ENCODE peak calls at places on chromosome 16, in ten cellular contexts. One of them, this sample, is unnamed. For H3K9me3, the result is how much of the 10 kb centered on the place peaks cover.

GRCh38 chr16:2178321-2179106 is 17.9 kb downstream of the CASKIN1 start:
- DNase-seq in cardiac muscle cell: peak
- DNase-seq in right lobe of liver: no peak
- DNase-seq in transverse colon: no peak
- DNase-seq in stomach: no peak
- DNase-seq in fibroblast of lung: peak
- DNase-seq in H9: peak
- DNase-seq in PC-3: no peak
- DNase-seq in CD8-positive, alpha-beta T cell: peak
- DNase-seq in ascending aorta: no peak
- DNase-seq in this sample: no peak

GRCh38 chr16:8854298-8854948 is 14.4 kb downstream of the CARHSP1 start:
- DNase-seq in cardiac muscle cell: no peak
- DNase-seq in right lobe of liver: no peak
- DNase-seq in transverse colon: peak
- DNase-seq in stomach: no peak
- DNase-seq in fibroblast of lung: no peak
- DNase-seq in H9: no peak
- DNase-seq in PC-3: no peak
- DNase-seq in CD8-positive, alpha-beta T cell: no peak
- DNase-seq in ascending aorta: no peak
- DNase-seq in this sample: no peak

GRCh38 chr16:54283735-54284318 is 2.8 kb downstream of the IRX3 start:
- DNase-seq in cardiac muscle cell: no peak
- DNase-seq in right lobe of liver: no peak
- DNase-seq in transverse colon: no peak
- DNase-seq in stomach: no peak
- DNase-seq in fibroblast of lung: no peak
- DNase-seq in H9: no peak
- DNase-seq in PC-3: no peak
- DNase-seq in CD8-positive, alpha-beta T cell: no peak
- DNase-seq in ascending aorta: peak
- DNase-seq in this sample: no peak

GRCh38 chr16:53055603-53056527 is 1.1 kb downstream of the CHD9 start:
- DNase-seq in cardiac muscle cell: peak
- DNase-seq in right lobe of liver: no peak
- DNase-seq in transverse colon: peak
- DNase-seq in stomach: no peak
- DNase-seq in fibroblast of lung: peak
- DNase-seq in H9: peak
- DNase-seq in PC-3: peak
- DNase-seq in CD8-positive, alpha-beta T cell: no peak
- DNase-seq in ascending aorta: no peak
- DNase-seq in this sample: no peak

GRCh38 chr16:11687606-11688519 is 19.6 kb downstream of the SNN start:
- DNase-seq in cardiac muscle cell: no peak
- DNase-seq in right lobe of liver: no peak
- DNase-seq in transverse colon: no peak
- DNase-seq in stomach: peak
- DNase-seq in fibroblast of lung: no peak
- DNase-seq in H9: no peak
- DNase-seq in PC-3: no peak
- DNase-seq in CD8-positive, alpha-beta T cell: no peak
- DNase-seq in ascending aorta: no peak
- DNase-seq in this sample: no peak

GRCh38 chr16:89549007-89549700 is 11.3 kb upstream of the RPL13 start:
- DNase-seq in cardiac muscle cell: no peak
- DNase-seq in right lobe of liver: no peak
- DNase-seq in transverse colon: no peak
- DNase-seq in stomach: no peak
- DNase-seq in fibroblast of lung: no peak
- DNase-seq in H9: no peak
- DNase-seq in PC-3: no peak
- DNase-seq in CD8-positive, alpha-beta T cell: no peak
- DNase-seq in ascending aorta: no peak
- DNase-seq in this sample: no peak

GRCh38 chr16:48300391-48300856 is 53.1 kb upstream of the ABCC11 start:
- DNase-seq in cardiac muscle cell: no peak
- DNase-seq in right lobe of liver: no peak
- DNase-seq in transverse colon: no peak
- DNase-seq in stomach: no peak
- DNase-seq in fibroblast of lung: peak
- DNase-seq in H9: no peak
- DNase-seq in PC-3: no peak
- DNase-seq in CD8-positive, alpha-beta T cell: no peak
- DNase-seq in ascending aorta: no peak
- DNase-seq in this sample: no peak

GRCh38 chr16:19242987-19243386 is 42.5 kb upstream of the CLEC19A start:
- DNase-seq in cardiac muscle cell: no peak
- DNase-seq in right lobe of liver: no peak
- DNase-seq in transverse colon: no peak
- DNase-seq in stomach: peak
- DNase-seq in fibroblast of lung: no peak
- DNase-seq in H9: no peak
- DNase-seq in PC-3: peak
- DNase-seq in CD8-positive, alpha-beta T cell: no peak
- DNase-seq in ascending aorta: no peak
- DNase-seq in this sample: no peak

GRCh38 chr16:54630284-54630967 is 300.2 kb upstream of the IRX5 start:
- DNase-seq in cardiac muscle cell: no peak
- DNase-seq in right lobe of liver: no peak
- DNase-seq in transverse colon: no peak
- DNase-seq in stomach: no peak
- DNase-seq in fibroblast of lung: peak
- DNase-seq in H9: no peak
- DNase-seq in PC-3: no peak
- DNase-seq in CD8-positive, alpha-beta T cell: no peak
- DNase-seq in ascending aorta: no peak
- DNase-seq in this sample: no peak

GRCh38 chr16:2196162-2196980 is at the start of gene CASKIN1:
- DNase-seq in cardiac muscle cell: peak
- DNase-seq in right lobe of liver: no peak
- DNase-seq in transverse colon: no peak
- DNase-seq in stomach: no peak
- DNase-seq in fibroblast of lung: no peak
- DNase-seq in H9: no peak
- DNase-seq in PC-3: peak
- DNase-seq in CD8-positive, alpha-beta T cell: no peak
- DNase-seq in ascending aorta: no peak
- DNase-seq in this sample: no peak

DNA sequence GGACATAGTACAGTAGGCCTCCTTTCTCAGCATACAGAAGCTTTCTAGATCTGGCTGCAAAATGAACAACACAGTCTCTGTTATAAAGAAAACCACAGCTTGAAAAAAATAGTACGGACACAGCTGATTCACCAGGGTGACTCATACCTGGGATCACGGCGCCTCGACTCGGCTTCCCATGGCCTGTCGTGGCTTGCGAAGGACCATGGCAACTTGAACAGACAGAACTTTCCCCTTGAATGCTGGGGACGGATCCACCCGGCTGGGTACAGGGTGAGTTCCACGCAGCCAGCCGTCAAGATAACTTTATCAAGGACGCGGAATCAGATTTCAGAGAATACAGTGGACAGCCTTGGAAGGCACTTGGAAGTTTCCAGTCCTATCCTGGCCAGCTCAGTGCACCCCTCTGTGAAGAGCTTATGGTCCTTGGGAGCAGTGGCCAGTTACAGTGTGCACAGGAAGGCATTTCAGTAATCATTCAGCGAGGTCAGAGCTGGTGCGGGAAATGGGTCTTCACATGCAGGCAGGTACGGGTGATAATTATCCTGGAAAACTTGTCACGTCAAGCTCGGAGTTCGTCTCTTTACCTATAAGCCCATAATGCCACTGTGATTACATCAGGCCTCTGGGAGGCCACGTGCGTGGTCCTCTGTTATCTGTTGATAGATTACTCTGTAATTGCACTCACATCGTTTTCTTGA is 57.9 kb upstream of the MAF start:
- DNase-seq in cardiac muscle cell: no peak
- DNase-seq in right lobe of liver: no peak
- DNase-seq in transverse colon: no peak
- DNase-seq in stomach: peak
- DNase-seq in fibroblast of lung: peak
- DNase-seq in H9: no peak
- DNase-seq in PC-3: peak
- DNase-seq in CD8-positive, alpha-beta T cell: no peak
- DNase-seq in ascending aorta: peak
- DNase-seq in this sample: no peak
- H3K9me3 ChIP-seq in cardiac muscle cell: under half
- H3K9me3 ChIP-seq in right lobe of liver: under half
- H3K9me3 ChIP-seq in transverse colon: under half
- H3K9me3 ChIP-seq in stomach: under half
- H3K9me3 ChIP-seq in fibroblast of lung: under half
- H3K9me3 ChIP-seq in H9: under half
- H3K9me3 ChIP-seq in PC-3: under half
- H3K9me3 ChIP-seq in CD8-positive, alpha-beta T cell: under half
- H3K9me3 ChIP-seq in ascending aorta: under half
- H3K9me3 ChIP-seq in this sample: under half

GRCh38 chr16:74025-74424 is 1.6 kb upstream of the RHBDF1 start:
- DNase-seq in cardiac muscle cell: no peak
- DNase-seq in right lobe of liver: no peak
- DNase-seq in transverse colon: no peak
- DNase-seq in stomach: no peak
- DNase-seq in fibroblast of lung: no peak
- DNase-seq in H9: no peak
- DNase-seq in PC-3: no peak
- DNase-seq in CD8-positive, alpha-beta T cell: no peak
- DNase-seq in ascending aorta: no peak
- DNase-seq in this sample: no peak

GRCh38 chr16:72561-73537 is at the start of gene RHBDF1:
- DNase-seq in cardiac muscle cell: peak
- DNase-seq in right lobe of liver: no peak
- DNase-seq in transverse colon: peak
- DNase-seq in stomach: peak
- DNase-seq in fibroblast of lung: peak
- DNase-seq in H9: peak
- DNase-seq in PC-3: peak
- DNase-seq in CD8-positive, alpha-beta T cell: no peak
- DNase-seq in ascending aorta: peak
- DNase-seq in this sample: no peak

GRCh38 chr16:69181-69580 is 3.2 kb downstream of the RHBDF1 start:
- DNase-seq in cardiac muscle cell: no peak
- DNase-seq in right lobe of liver: no peak
- DNase-seq in transverse colon: no peak
- DNase-seq in stomach: no peak
- DNase-seq in fibroblast of lung: no peak
- DNase-seq in H9: no peak
- DNase-seq in PC-3: no peak
- DNase-seq in CD8-positive, alpha-beta T cell: no peak
- DNase-seq in ascending aorta: no peak
- DNase-seq in this sample: peak

GRCh38 chr16:71210-71539 is 1.3 kb downstream of the RHBDF1 start:
- DNase-seq in cardiac muscle cell: no peak
- DNase-seq in right lobe of liver: no peak
- DNase-seq in transverse colon: no peak
- DNase-seq in stomach: no peak
- DNase-seq in fibroblast of lung: no peak
- DNase-seq in H9: no peak
- DNase-seq in PC-3: no peak
- DNase-seq in CD8-positive, alpha-beta T cell: no peak
- DNase-seq in ascending aorta: no peak
- DNase-seq in this sample: no peak

DNA sequence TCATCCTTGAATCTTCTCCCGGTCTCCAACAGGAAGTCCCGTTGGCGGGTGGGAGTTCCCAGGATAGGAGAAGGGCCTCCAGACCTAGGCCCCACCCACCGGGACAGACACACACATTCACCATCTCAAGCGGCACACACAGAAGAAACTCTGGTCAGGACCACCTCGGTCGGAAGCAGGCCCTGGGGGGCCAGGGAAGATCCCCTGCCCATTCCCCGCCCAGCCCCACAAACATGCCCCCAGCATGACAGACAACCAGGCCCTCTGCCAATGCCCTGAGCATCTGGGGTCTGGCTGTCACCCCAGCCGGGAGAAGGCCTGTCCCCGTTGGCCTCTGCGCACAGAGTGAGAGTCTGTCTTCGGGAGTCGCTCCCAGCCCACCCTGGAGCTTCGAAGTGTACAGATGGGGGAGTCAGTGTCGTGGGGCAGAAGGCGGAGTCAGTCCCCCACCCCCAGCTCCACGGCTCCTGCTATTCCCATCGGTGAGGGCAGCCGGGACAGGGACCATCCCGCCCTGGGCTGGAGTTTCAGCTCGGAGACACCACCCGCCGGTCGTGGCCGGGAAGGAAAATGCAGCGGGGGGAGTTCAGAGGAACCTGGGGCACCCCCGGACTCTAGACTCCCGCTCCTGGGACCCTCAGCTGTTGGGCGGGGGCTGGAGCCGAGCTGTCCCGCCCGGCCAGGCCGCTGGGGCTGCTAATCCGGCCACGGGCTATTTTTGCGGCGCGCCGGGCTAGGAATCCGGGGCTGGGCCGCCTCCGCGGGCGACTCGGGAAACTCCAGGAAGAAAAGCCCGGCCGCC is 690 bp downstream of the RHBDF1 start:
- DNase-seq in cardiac muscle cell: peak
- DNase-seq in right lobe of liver: no peak
- DNase-seq in transverse colon: peak
- DNase-seq in stomach: peak
- DNase-seq in fibroblast of lung: peak
- DNase-seq in H9: peak
- DNase-seq in PC-3: peak
- DNase-seq in CD8-positive, alpha-beta T cell: no peak
- DNase-seq in ascending aorta: peak
- DNase-seq in this sample: peak
- TF ChIP-seq CTCF in cardiac muscle cell: no peak
- TF ChIP-seq CTCF in right lobe of liver: no peak
- TF ChIP-seq CTCF in transverse colon: no peak
- TF ChIP-seq CTCF in stomach: no peak
- TF ChIP-seq CTCF in fibroblast of lung: no peak
- TF ChIP-seq CTCF in H9: no peak
- TF ChIP-seq CTCF in PC-3: no peak
- TF ChIP-seq CTCF in CD8-positive, alpha-beta T cell: no peak
- TF ChIP-seq CTCF in ascending aorta: peak
- TF ChIP-seq CTCF in this sample: no peak

GRCh38 chr16:57084257-57084770 is 8.1 kb upstream of the CPNE2 start:
- DNase-seq in cardiac muscle cell: peak
- DNase-seq in right lobe of liver: peak
- DNase-seq in transverse colon: peak
- DNase-seq in stomach: peak
- DNase-seq in fibroblast of lung: peak
- DNase-seq in H9: peak
- DNase-seq in PC-3: peak
- DNase-seq in CD8-positive, alpha-beta T cell: peak
- DNase-seq in ascending aorta: peak
- DNase-seq in this sample: peak
- H3K9me3 ChIP-seq in cardiac muscle cell: under half
- H3K9me3 ChIP-seq in right lobe of liver: under half
- H3K9me3 ChIP-seq in transverse colon: under half
- H3K9me3 ChIP-seq in stomach: under half
- H3K9me3 ChIP-seq in fibroblast of lung: under half
- H3K9me3 ChIP-seq in H9: under half
- H3K9me3 ChIP-seq in PC-3: under half
- H3K9me3 ChIP-seq in CD8-positive, alpha-beta T cell: under half
- H3K9me3 ChIP-seq in ascending aorta: under half
- H3K9me3 ChIP-seq in this sample: under half

DNA sequence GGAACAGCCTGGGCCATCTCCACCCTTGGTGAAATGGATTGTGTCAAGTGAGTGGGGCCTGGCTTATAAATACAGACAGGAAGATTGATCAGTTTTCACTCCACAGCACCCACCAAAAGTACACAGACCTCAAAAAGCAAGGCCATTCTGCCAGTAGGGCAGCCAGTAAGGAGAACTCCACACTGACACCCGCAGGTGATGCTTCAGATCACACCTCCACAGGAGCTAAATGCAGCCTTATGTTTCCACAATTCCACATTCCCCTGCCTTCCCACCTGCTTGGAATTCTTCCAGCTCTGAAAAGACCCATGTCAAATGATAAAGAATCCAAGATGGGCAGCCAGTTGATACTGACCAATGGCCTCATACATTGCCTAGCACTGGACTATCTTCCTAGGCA is 191.1 kb downstream of the ZFHX3 start:
- DNase-seq in cardiac muscle cell: no peak
- DNase-seq in right lobe of liver: no peak
- DNase-seq in transverse colon: no peak
- DNase-seq in stomach: no peak
- DNase-seq in fibroblast of lung: no peak
- DNase-seq in H9: peak
- DNase-seq in PC-3: peak
- DNase-seq in CD8-positive, alpha-beta T cell: no peak
- DNase-seq in ascending aorta: no peak
- DNase-seq in this sample: peak
- TF ChIP-seq CTCF in cardiac muscle cell: peak
- TF ChIP-seq CTCF in right lobe of liver: peak
- TF ChIP-seq CTCF in transverse colon: no peak
- TF ChIP-seq CTCF in stomach: no peak
- TF ChIP-seq CTCF in fibroblast of lung: no peak
- TF ChIP-seq CTCF in H9: peak
- TF ChIP-seq CTCF in PC-3: peak
- TF ChIP-seq CTCF in CD8-positive, alpha-beta T cell: peak
- TF ChIP-seq CTCF in ascending aorta: peak
- TF ChIP-seq CTCF in this sample: peak